ENCODE peak calls at places on chromosome 21, in four cellular contexts. I, J, C and F are unnamed samples.

GRCh38 chr21:27408826-27409225 is 441.9 kb upstream of the ADAMTS5 start:
- DNase-seq in I (no peak), J (no peak), C (no peak), F (no peak)

GRCh38 chr21:42749226-42749625 is 95.8 kb downstream of the PDE9A start:
- DNase-seq in I (no peak), J (peak), C (no peak), F (no peak)

GRCh38 chr21:21163904-21164303 is 165.7 kb downstream of the NCAM2 start:
- DNase-seq in I (peak), J (peak), C (no peak), F (peak)

GRCh38 chr21:36744560-36745231 is 45.8 kb downstream of the SIM2 start:
- DNase-seq in C (no peak), I (no peak), J (no peak), F (no peak)

GRCh38 chr21:43012596-43012995 is 38.2 kb downstream of the PKNOX1 start:
- DNase-seq in I (peak), J (no peak), C (no peak), F (no peak)

GRCh38 chr21:42763578-42764442 is 110.4 kb downstream of the PDE9A start:
- DNase-seq in J (no peak), I (no peak), C (peak), F (no peak)

GRCh38 chr21:35097525-35097924 is 48.4 kb upstream of the RUNX1 start:
- DNase-seq in C (no peak), J (no peak), I (no peak), F (no peak)

GRCh38 chr21:31410763-31411278 is 66.8 kb upstream of the TIAM1 start:
- DNase-seq in J (no peak), I (no peak), C (no peak), F (no peak)

GRCh38 chr21:42583150-42583991 is 69.7 kb downstream of the SLC37A1 start:
- DNase-seq in I (no peak), J (no peak), C (no peak), F (no peak)

GRCh38 chr21:27079807-27080206 is 112.9 kb upstream of the ADAMTS5 start:
- DNase-seq in I (no peak), J (no peak), C (no peak), F (no peak)

GRCh38 chr21:25963186-25963585 is 207.4 kb downstream of the APP start:
- DNase-seq in C (no peak), I (peak), J (no peak), F (no peak)

GRCh38 chr21:37153193-37153934 is 80.3 kb downstream of the TTC3 start:
- DNase-seq in C (no peak), I (peak), J (no peak), F (no peak)

GRCh38 chr21:32611471-32611997 is 643 bp downstream of the CFAP298 start:
- DNase-seq in J (no peak), I (peak), C (peak), F (no peak)

GRCh38 chr21:17270234-17270633 is 242.6 kb upstream of the CXADR start:
- DNase-seq in C (no peak), I (peak), J (peak), F (peak)

GRCh38 chr21:20822559-20823133 is 175.6 kb upstream of the NCAM2 start:
- DNase-seq in J (no peak), I (no peak), C (no peak), F (no peak)

GRCh38 chr21:42505090-42505726 is 8.4 kb upstream of the SLC37A1 start:
- DNase-seq in C (no peak), J (no peak), I (no peak), F (no peak)

GRCh38 chr21:32147041-32147440 is 131.8 kb downstream of the MIS18A start:
- DNase-seq in I (no peak), C (no peak), J (no peak), F (no peak)

GRCh38 chr21:28111151-28111619 is 881.5 kb downstream of the LTN1 start:
- DNase-seq in I (peak), J (peak), C (no peak), F (peak)

GRCh38 chr21:15224346-15225086 is 159.7 kb upstream of the NRIP1 start:
- DNase-seq in J (no peak), C (no peak), I (peak), F (no peak)

GRCh38 chr21:28160378-28160777 is 832.3 kb downstream of the LTN1 start:
- DNase-seq in I (no peak), J (no peak), C (no peak), F (no peak)

GRCh38 chr21:36070999-36071398 is 1.2 kb downstream of the CBR1 start:
- DNase-seq in J (no peak), I (no peak), C (no peak), F (no peak)

GRCh38 chr21:34582506-34583150 is 32.3 kb downstream of the RCAN1 start:
- DNase-seq in C (no peak), I (peak), J (no peak), F (no peak)

GRCh38 chr21:42931560-42932235 is 6.3 kb upstream of the ERVH48-1 start:
- DNase-seq in I (no peak), C (no peak), J (no peak), F (no peak)

GRCh38 chr21:35547946-35548774 is 499.1 kb upstream of the RUNX1 start:
- DNase-seq in J (no peak), I (no peak), C (no peak), F (no peak)

GRCh38 chr21:29096619-29097018 is 23.2 kb upstream of the CCT8 start:
- DNase-seq in C (no peak), J (no peak), I (no peak), F (no peak)

GRCh38 chr21:19684328-19684727 is 1280.7 kb upstream of the TMPRSS15 start:
- DNase-seq in C (no peak), J (no peak), I (no peak), F (no peak)

GRCh38 chr21:44010429-44010828 is 1.7 kb upstream of the TRAPPC10 start:
- DNase-seq in C (no peak), J (no peak), I (peak), F (no peak)

GRCh38 chr21:42564561-42564971 is 50.9 kb downstream of the SLC37A1 start:
- DNase-seq in C (peak), J (peak), I (no peak), F (no peak)

GRCh38 chr21:35086357-35086756 is 37.3 kb upstream of the RUNX1 start:
- DNase-seq in I (peak), C (no peak), J (no peak), F (no peak)

GRCh38 chr21:33967086-33967571 is 51.5 kb upstream of the ATP5PO start:
- DNase-seq in C (no peak), I (no peak), J (no peak), F (no peak)

DNA sequence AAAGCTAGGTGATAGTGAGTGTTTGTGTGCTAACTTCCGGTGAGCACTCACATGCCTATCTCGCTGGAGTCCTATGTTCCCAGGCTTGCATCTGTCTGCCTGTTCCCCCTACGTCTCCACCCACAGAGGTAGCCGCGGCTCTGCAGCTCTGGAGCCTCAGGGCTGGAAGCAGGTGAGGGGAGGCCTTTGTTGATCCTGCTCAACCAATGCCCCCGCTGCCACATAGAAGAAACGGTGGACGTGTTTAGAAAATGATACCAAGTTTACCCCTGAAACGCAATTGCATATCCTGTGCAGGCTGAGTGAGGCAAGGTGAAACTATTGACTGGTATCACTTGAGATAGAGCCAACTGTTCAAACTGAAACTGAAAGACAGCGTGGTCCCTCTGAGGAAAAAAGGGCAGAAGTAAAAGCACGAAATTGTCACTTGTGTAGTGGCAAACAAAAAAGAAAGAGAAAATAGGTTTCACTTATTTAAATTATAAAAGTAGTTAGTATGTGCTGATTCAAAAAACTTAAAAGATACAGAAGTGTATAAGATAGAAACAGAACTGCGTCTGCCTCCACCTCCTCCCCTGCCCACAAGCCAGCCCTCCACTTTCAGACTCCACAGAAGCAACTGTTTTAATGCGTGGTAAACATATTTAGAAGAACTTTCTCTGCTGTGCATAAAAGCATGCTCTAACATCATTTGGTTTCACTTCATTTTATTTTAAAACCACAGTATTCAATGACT is 38.6 kb upstream of the ETS2 start:
- DNase-seq in C (peak), J (no peak), I (no peak), F (no peak)
- H3K4me3 ChIP-seq in C (peak), J (no peak), I (no peak), F (no peak)

GRCh38 chr21:41362605-41363369 is 960 bp downstream of the MX2 start:
- DNase-seq in C (no peak), J (no peak), I (no peak), F (no peak)
- H3K4me3 ChIP-seq in C (peak), J (no peak), I (no peak), F (peak)

DNA sequence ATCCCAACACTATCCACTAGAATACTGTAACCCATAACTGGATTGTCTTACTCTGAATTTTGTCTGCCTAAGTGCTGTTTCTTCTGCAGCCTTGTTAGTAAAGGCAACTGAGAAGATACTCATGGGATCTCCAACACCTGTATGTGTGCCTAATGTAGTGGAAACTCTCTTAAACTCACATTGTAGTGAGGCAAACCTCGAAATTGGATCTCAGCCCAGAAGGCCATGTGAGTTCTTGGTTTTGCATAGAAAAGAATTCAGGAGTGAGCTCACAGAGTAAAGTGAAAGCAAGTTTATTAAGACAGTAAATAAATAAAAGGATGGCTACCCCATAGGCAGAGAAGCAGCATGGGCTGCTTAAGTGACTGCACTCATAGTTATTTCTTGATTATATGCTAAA is 1344.6 kb downstream of the NCAM2 start:
- DNase-seq in I (peak), C (no peak), J (no peak), F (no peak)
- H3K4me3 ChIP-seq in I (no peak), C (no peak), J (no peak), F (no peak)

GRCh38 chr21:45339430-45340405 is 52.0 kb upstream of the POFUT2 start:
- DNase-seq in I (no peak), J (no peak), C (peak), F (no peak)
- H3K4me3 ChIP-seq in I (no peak), J (no peak), C (no peak), F (no peak)